ENCODE peak calls at places on chromosomes 7 and 10, in seven cellular contexts. W is tibial nerve, A is IMR-90, F is Peyer's patch, V is ovary, I is body of pancreas, C is HCT116. B is an unnamed sample.

GRCh38 chr7:52705768-52706167 is 329.7 kb upstream of the POM121L12 start:
- DNase-seq in W (no peak), A (no peak), F (no peak), V (no peak), I (no peak), C (no peak), B (no peak)

GRCh38 chr10:74539317-74539716 is 287.1 kb upstream of the KAT6B start:
- DNase-seq in W (no peak), A (no peak), F (no peak), V (no peak), I (no peak), C (no peak), B (no peak)

GRCh38 chr7:113424463-113424862 is 306.1 kb upstream of the SMIM30 start:
- DNase-seq in W (no peak), A (no peak), F (no peak), V (no peak), I (no peak), C (no peak), B (no peak)

GRCh38 chr10:132185601-132186487 is 904 bp upstream of the DPYSL4 start:
- DNase-seq in W (no peak), A (peak; percentile 12), F (no peak), V (no peak), I (peak; percentile 67), C (peak; percentile 7), B (no peak)

GRCh38 chr7:139875821-139876241 is 46.8 kb downstream of the TBXAS1 start:
- DNase-seq in W (no peak), A (no peak), F (no peak), V (no peak), I (peak; percentile 53), C (no peak), B (peak; percentile 28)

GRCh38 chr7:140435252-140435895 is 31.5 kb downstream of the RAB19 start:
- DNase-seq in W (no peak), A (no peak), F (no peak), V (no peak), I (peak; percentile 15), C (no peak), B (no peak)

GRCh38 chr7:142711722-142712616 is 37.3 kb upstream of the PRSS1 start:
- DNase-seq in W (no peak), A (peak; percentile 19), F (peak; percentile 46), V (no peak), I (peak; percentile 73), C (peak; percentile 29), B (no peak)

GRCh38 chr7:120554960-120555571 is 282.1 kb downstream of the KCND2 start:
- DNase-seq in W (no peak), A (peak; percentile 47), F (no peak), V (peak; percentile 14), I (peak; percentile 49), C (peak; percentile 47), B (no peak)

GRCh38 chr7:4768597-4769569 is 6.5 kb upstream of the AP5Z1 start:
- DNase-seq in W (no peak), A (no peak), F (no peak), V (no peak), I (no peak), C (no peak), B (no peak)

GRCh38 chr10:7380704-7381241 is 30.1 kb downstream of the SFMBT2 start:
- DNase-seq in W (no peak), A (no peak), F (no peak), V (no peak), I (no peak), C (no peak), B (no peak)

GRCh38 chr7:13988765-13989137 is 715 bp downstream of the ETV1 start:
- DNase-seq in W (no peak), A (peak; percentile 26), F (no peak), V (no peak), I (no peak), C (no peak), B (no peak)

GRCh38 chr10:77036993-77037734 is 600.4 kb downstream of the KCNMA1 start:
- DNase-seq in W (no peak), A (no peak), F (no peak), V (no peak), I (no peak), C (peak; percentile 51), B (peak; percentile 38)

GRCh38 chr10:119211176-119211575 is 3.8 kb downstream of the GRK5 start:
- DNase-seq in W (no peak), A (peak; percentile 90), F (no peak), V (no peak), I (no peak), C (no peak), B (no peak)

GRCh38 chr10:119209736-119210355 is 2.5 kb downstream of the GRK5 start:
- DNase-seq in W (no peak), A (peak; percentile 37), F (no peak), V (no peak), I (no peak), C (no peak), B (no peak)

GRCh38 chr10:119210633-119211032 is 3.3 kb downstream of the GRK5 start:
- DNase-seq in W (no peak), A (no peak), F (no peak), V (no peak), I (no peak), C (no peak), B (no peak)

GRCh38 chr10:119209050-119209735 is 1.8 kb downstream of the GRK5 start:
- DNase-seq in W (peak; percentile 65), A (peak; percentile 80), F (peak; percentile 78), V (peak; percentile 87), I (peak; percentile 65), C (no peak), B (peak; percentile 63)

DNA sequence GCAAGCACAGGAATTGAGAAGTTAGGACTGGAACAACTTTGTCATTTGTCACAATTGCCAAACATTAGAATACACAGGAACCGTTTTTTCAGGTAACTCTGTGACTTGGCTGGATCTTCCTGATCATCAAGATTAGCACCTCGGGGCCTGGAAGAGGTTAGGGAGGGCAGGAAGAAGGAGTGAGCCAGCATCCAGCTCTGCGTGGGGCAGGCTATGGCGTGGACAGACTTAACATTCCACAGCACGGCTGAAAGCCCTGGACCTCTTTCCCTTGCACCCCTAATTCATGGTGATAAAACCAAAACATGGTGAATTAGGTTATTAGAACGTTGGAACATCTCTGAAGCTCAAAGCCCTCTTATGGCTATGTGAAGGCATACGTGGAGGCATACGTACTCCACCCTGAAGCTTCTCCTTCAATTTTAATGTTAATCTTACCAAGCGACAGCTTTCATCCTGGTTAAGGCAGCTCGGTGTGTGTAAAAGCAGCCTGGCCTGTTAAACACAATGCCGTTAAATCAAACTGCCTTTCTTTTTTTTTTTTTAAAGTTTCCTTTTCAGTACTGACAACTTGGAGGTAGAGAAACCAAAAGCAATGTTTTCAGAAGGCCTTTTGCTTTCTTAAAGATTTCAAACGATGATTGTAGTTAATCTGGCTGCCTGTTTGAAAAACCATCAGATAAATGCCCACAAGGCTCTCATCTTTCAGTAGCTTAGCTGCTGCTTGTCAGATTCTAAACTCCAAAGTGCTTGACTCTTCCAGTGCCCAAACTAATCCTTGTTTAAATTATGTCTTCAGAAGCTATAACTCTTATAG is 4.5 kb downstream of the GRK5 start:
- DNase-seq in W (no peak), A (no peak), F (no peak), V (no peak), I (no peak), C (no peak), B (no peak)
- H3K27ac ChIP-seq in W (peak overlapping the region; percentile 97), A (peak overlapping the region; percentile 94), F (peak overlapping the region; percentile 78), V (peak overlapping the region; percentile 62), I (no peak overlapping the region), C (no peak overlapping the region), B (peak overlapping the region; percentile 26)

DNA sequence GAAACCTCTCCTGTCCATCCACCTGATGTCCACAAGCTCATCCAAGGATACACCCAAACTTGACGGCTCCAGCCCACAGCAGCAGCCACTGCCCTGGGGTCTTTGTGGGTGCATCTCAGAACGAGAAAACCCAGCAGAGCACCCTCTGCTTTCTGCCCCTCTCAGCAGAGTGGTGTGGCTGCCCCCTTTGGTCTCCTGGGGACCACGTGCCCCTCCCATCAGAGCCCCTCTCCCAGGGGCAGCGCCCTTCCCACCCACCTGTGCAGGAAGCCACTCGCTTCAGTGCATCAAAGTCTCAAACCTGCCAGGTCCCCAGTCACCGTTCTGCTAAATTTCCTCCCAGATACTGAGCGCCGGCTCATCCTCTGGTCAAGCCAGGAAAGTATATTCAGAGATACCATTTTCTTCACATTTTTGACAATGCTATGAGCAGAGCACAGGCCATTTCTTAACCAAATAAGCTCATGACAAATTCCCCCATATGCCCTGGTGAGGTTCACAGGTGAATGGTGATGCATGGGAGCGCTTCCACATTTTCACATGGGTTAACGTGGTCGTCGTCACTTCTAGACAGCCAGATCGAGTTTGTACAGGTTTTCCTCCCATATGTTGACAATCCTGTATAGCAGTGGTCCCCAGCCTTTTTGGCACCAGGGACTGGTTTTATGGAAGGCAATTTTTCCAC is 32.4 kb downstream of the CAMK2B start:
- DNase-seq in W (no peak), A (no peak), F (peak; percentile 14), V (peak; percentile 17), I (no peak), C (no peak), B (peak; percentile 10)
- TF ChIP-seq POLR2A in W (no peak), A (no peak), F (no peak), V (no peak), I (no peak), C (no peak), B (no peak)

GRCh38 chr7:100167912-100168323 is 499 bp downstream of the GAL3ST4 start:
- DNase-seq in W (no peak), A (no peak), F (no peak), V (no peak), I (no peak), C (no peak), B (no peak)
- H3K4me1 ChIP-seq in W (peaks cover 20% of the 10 kb centered on the region), A (peaks cover 6% of the 10 kb centered on the region), F (peaks cover 17% of the 10 kb centered on the region), V (peaks cover 6% of the 10 kb centered on the region), I (peaks cover 31% of the 10 kb centered on the region), C (peaks cover 10% of the 10 kb centered on the region), B (no peaks in the 10 kb centered on the region)

GRCh38 chr7:69813637-69814240 is 215.5 kb downstream of the AUTS2 start:
- DNase-seq in W (no peak), A (no peak), F (no peak), V (no peak), I (no peak), C (no peak), B (no peak)
- H3K27ac ChIP-seq in W (peak overlapping the region; percentile 82), A (no peak overlapping the region), F (no peak overlapping the region), V (no peak overlapping the region), I (no peak overlapping the region), C (no peak overlapping the region), B (no peak overlapping the region)

DNA sequence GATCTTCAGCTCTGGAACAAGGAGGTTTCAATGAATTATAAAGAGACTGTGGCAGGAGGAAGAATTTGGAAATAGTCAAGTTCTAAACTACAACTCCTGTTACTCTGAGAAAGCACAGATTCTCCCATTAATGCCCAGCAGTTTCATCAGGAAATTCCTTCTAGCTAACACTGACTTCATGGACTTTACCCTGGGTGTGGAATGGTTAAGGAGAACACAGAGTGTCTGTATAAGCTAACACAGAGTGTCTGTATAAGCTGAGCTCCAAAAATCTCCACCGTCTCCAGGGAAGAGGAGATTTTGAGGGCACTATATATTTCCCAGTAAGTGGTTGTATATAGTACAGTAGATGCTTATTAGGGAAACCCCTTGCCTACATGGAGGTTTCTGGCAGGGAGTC is 675.5 kb downstream of the XPNPEP1 start:
- DNase-seq in W (no peak), A (no peak), F (no peak), V (no peak), I (no peak), C (no peak), B (no peak)
- TF ChIP-seq POLR2A in W (no peak), A (no peak), F (no peak), V (no peak), I (no peak), C (no peak), B (no peak)